ENCODE peak calls at places on chromosomes 5 and 9, in six cellular contexts. B is suprapubic skin, T is GM12878, D is HCT116, P is transverse colon, U is prostate gland. E is an unnamed sample.

GRCh38 chr5:79985288-79985687 is 5.8 kb downstream of the MTX3 start:
- DNase-seq in T (no peak), U (no peak), D (no peak), P (no peak), B (no peak), E (no peak)

GRCh38 chr9:18526686-18527085 is 52.7 kb downstream of the ADAMTSL1 start:
- DNase-seq in U (no peak), D (no peak), B (no peak), T (no peak), P (no peak), E (no peak)

GRCh38 chr9:124465736-124466135 is 15.5 kb downstream of the ADGRD2 start:
- DNase-seq in B (no peak), P (no peak), T (no peak), D (no peak), U (no peak), E (no peak)

GRCh38 chr5:98588225-98588624 is 185.2 kb upstream of the RGMB start:
- DNase-seq in D (no peak), T (no peak), U (no peak), P (no peak), B (no peak), E (no peak)

GRCh38 chr9:137725598-137725997 is 106.8 kb downstream of the EHMT1 start:
- DNase-seq in D (no peak), U (no peak), T (no peak), P (no peak), B (no peak), E (no peak)

GRCh38 chr5:115656404-115656803 is 30.6 kb upstream of the TMED7 start:
- DNase-seq in P (no peak), B (no peak), U (no peak), T (no peak), D (no peak), E (no peak)

GRCh38 chr9:134061019-134061687 is 6.7 kb downstream of the BRD3 start:
- DNase-seq in P (no peak), D (no peak), B (no peak), T (no peak), U (no peak), E (peak; percentile 55)

GRCh38 chr9:70902171-70902570 is 219.2 kb downstream of the TRPM3 start:
- DNase-seq in U (no peak), D (no peak), B (no peak), P (no peak), T (no peak), E (no peak)

GRCh38 chr9:136784249-136784996 is 6.7 kb upstream of the TMEM141 start:
- DNase-seq in T (no peak), D (peak; percentile 52), B (no peak), P (no peak), U (no peak), E (no peak)

GRCh38 chr5:35436441-35437057 is 181.1 kb upstream of the SPEF2 start:
- DNase-seq in P (no peak), U (peak; percentile 7), B (no peak), D (peak; percentile 13), T (no peak), E (no peak)

GRCh38 chr5:161507591-161507990 is 38.9 kb downstream of the GABRB2 start:
- DNase-seq in P (no peak), B (no peak), T (no peak), D (no peak), U (no peak), E (no peak)

GRCh38 chr9:128215491-128216404 is 12.6 kb downstream of the DNM1 start:
- DNase-seq in P (no peak), T (no peak), D (no peak), B (no peak), U (no peak), E (peak; percentile 82)

GRCh38 chr9:104177003-104177611 is 83.0 kb downstream of the SMC2 start:
- DNase-seq in P (no peak), T (no peak), U (no peak), B (no peak), D (peak; percentile 15), E (no peak)
- TF ChIP-seq CTCF in P (peak; percentile 26), T (peak; percentile 36), U (peak; percentile 28), B (peak; percentile 12), D (peak; percentile 66), E (no peak)

GRCh38 chr9:3510796-3511195 is 15.0 kb downstream of the RFX3 start:
- DNase-seq in D (no peak), P (no peak), B (no peak), U (no peak), T (no peak), E (no peak)
- TF ChIP-seq POLR2AphosphoS5 in D (no peak), P (no peak), B (no peak), U (no peak), T (no peak), E (no peak)

GRCh38 chr5:14280294-14280854 is 137.2 kb downstream of the TRIO start:
- DNase-seq in D (no peak), T (no peak), B (no peak), U (no peak), P (no peak), E (no peak)
- H3K36me3 ChIP-seq in D (no peaks in the 10 kb centered on the region), T (peaks cover 6% of the 10 kb centered on the region), B (peaks cover 5% of the 10 kb centered on the region), U (no peaks in the 10 kb centered on the region), P (no peaks in the 10 kb centered on the region), E (no peaks in the 10 kb centered on the region)

GRCh38 chr5:173498871-173499470 is 117.5 kb downstream of the BOD1 start:
- DNase-seq in B (no peak), T (no peak), U (no peak), D (no peak), P (no peak), E (no peak)

GRCh38 chr5:173496129-173496882 is 120.1 kb downstream of the BOD1 start:
- DNase-seq in D (no peak), B (no peak), U (no peak), T (no peak), P (no peak), E (no peak)

GRCh38 chr5:173496883-173497255 is 119.6 kb downstream of the BOD1 start:
- DNase-seq in B (no peak), P (no peak), U (no peak), T (no peak), D (no peak), E (no peak)

GRCh38 chr5:173498286-173498685 is 118.2 kb downstream of the BOD1 start:
- DNase-seq in D (no peak), T (no peak), B (no peak), P (no peak), U (no peak), E (no peak)

DNA sequence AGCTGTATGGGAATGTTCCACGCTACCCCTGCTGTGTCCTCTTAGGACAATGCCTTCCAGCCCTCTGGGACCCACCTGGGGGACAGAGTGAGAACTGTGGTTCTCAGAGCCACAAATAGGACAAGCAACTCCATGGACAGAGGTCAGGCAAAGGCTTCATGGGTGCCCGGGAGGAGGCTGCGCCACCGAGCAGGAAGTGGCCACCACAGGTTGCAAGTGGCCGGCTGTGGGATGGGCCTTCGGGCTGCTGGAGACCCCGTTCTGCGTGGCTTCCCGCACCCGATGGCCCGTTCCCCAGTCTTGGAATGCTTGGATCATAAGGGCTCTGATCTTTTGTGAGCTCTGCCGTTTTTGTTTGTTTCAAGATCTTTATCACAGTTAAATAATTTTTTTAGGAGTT is 118.8 kb downstream of the BOD1 start:
- DNase-seq in P (no peak), B (no peak), D (no peak), T (no peak), U (no peak), E (no peak)
- TF ChIP-seq CTCF in P (no peak), B (no peak), D (no peak), T (no peak), U (no peak), E (no peak)

DNA sequence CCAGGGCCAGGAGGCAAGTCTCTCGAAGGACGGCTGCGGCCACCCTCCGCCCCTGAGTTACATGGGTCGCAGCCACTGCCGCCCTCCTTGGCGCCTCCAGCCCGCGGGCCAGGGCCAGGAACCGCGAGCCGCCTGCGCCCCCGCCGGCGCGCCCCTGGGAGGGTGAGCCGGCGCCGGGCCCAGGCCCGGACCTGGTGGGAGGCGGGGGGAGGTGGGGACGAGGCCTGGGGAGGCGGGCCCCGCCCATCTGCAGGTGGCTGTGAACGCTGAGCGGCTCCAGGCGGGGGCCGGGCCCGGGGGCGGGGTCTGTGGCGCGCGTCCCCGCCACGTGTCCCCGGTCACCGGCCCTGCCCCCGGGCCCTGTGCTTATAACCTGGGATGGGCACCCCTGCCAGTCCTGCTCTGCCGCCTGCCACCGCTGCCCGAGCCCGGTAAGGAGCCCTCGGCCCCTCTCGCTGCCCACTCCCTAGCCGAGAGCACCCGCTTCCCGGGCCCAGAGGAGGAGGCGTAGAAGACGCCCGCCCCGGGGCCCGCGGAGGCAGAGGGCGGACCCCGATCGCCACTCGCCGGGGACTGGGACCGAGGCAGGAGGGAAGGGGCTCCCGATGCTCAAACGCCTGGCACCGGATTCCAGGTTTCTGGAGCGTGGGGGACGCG is at the start of gene ASS1:
- DNase-seq in U (peak; percentile 73), D (no peak), B (no peak), P (peak; percentile 91), T (no peak), E (peak; percentile 85)
- TF ChIP-seq POLR2AphosphoS5 in U (no peak), D (peak; percentile 80), B (no peak), P (peak; percentile 94), T (no peak), E (peak; percentile 83)

DNA sequence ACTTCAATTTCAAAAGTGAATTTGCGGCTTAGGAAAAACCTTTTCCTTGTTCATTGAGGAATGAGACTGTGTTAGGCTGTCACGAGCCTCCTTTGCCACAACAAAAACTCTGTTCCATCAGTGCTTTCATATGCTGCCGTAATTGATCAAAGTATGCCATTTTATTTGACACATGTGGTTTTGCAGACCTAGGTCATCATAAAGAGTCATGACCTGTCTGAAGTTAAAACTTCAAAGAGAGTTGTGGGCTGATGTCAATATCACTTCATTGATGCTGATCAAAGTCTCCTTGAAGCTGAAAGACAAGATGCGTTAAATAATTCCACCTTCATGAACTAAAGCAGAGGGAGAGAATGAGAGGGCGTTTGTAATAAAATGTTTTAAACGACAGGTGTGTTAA is 55.5 kb downstream of the SYK start:
- DNase-seq in D (no peak), P (no peak), U (no peak), T (no peak), B (no peak), E (no peak)
- H3K36me3 ChIP-seq in D (no peaks in the 10 kb centered on the region), P (no peaks in the 10 kb centered on the region), U (no peaks in the 10 kb centered on the region), T (peaks cover 9% of the 10 kb centered on the region), B (no peaks in the 10 kb centered on the region), E (no peaks in the 10 kb centered on the region)

DNA sequence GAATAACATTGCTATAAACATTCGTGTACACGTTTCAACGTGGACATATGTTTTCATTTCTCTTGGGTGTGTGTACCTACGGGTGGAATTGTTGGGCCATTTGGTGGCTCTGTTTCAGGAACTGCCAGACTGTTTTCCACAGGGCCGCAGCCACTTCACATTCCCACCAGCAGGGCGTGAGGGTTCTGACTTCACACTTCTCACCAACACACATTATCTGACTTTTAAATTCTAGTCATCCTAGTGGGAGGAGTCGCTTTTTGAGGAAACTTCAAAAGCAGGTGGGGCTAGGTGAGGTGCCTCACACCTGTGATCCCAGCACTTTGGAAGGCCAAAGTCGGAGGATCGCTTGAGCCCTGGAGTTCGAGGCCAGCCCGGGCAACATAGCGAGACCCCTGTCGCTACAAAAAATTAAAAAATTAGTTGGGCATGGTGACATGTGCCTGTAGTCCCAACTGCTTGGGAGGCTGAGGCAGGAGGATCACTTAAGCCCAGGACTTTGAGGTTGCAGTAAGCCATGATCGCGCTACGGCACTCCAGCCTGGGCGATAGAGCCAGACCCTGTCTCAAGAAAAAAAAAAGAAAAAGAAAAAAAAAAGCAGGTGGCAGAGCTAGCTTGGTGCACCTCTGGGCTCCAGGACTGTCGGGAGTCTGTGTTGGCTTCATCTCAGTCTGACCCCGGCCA is 28.5 kb downstream of the TSPAN17 start:
- DNase-seq in T (no peak), D (peak; percentile 57), P (no peak), U (no peak), B (no peak), E (no peak)
- TF ChIP-seq CTCF in T (peak; percentile 13), D (peak; percentile 88), P (no peak), U (no peak), B (peak; percentile 39), E (no peak)